ENCODE peak calls at places on chromosomes 4 and X, in six cellular contexts. One of them, this sample, is unnamed.

GRCh38 chrX:22163306-22163705 is 109.4 kb upstream of the CBLL2 start:
- DNase-seq in activated naive CD4-positive, alpha-beta T cell: no peak
- DNase-seq in fibroblast of lung: no peak
- DNase-seq in iris pigment epithelial cell: no peak
- DNase-seq in NCI-H524: no peak
- DNase-seq in central memory CD4-positive, alpha-beta T cell: no peak
- DNase-seq in this sample: no peak

GRCh38 chrX:130694983-130695382 is 208.0 kb downstream of the ENOX2 start:
- DNase-seq in activated naive CD4-positive, alpha-beta T cell: no peak
- DNase-seq in fibroblast of lung: no peak
- DNase-seq in iris pigment epithelial cell: no peak
- DNase-seq in NCI-H524: no peak
- DNase-seq in central memory CD4-positive, alpha-beta T cell: no peak
- DNase-seq in this sample: no peak

GRCh38 chr4:88244821-88245579 is 39.4 kb downstream of the PPM1K start:
- DNase-seq in activated naive CD4-positive, alpha-beta T cell: peak
- DNase-seq in fibroblast of lung: no peak
- DNase-seq in iris pigment epithelial cell: no peak
- DNase-seq in NCI-H524: no peak
- DNase-seq in central memory CD4-positive, alpha-beta T cell: peak
- DNase-seq in this sample: no peak

GRCh38 chr4:152817331-152817730 is 37.6 kb downstream of the ARFIP1 start:
- DNase-seq in activated naive CD4-positive, alpha-beta T cell: no peak
- DNase-seq in fibroblast of lung: peak
- DNase-seq in iris pigment epithelial cell: peak
- DNase-seq in NCI-H524: no peak
- DNase-seq in central memory CD4-positive, alpha-beta T cell: no peak
- DNase-seq in this sample: no peak

GRCh38 chrX:129771266-129771995 is 8.3 kb upstream of the SASH3 start:
- DNase-seq in activated naive CD4-positive, alpha-beta T cell: no peak
- DNase-seq in fibroblast of lung: no peak
- DNase-seq in iris pigment epithelial cell: no peak
- DNase-seq in NCI-H524: no peak
- DNase-seq in central memory CD4-positive, alpha-beta T cell: peak
- DNase-seq in this sample: peak

GRCh38 chrX:107599371-107599970 is 28.8 kb upstream of the PRPS1 start:
- DNase-seq in activated naive CD4-positive, alpha-beta T cell: no peak
- DNase-seq in fibroblast of lung: peak
- DNase-seq in iris pigment epithelial cell: no peak
- DNase-seq in NCI-H524: no peak
- DNase-seq in central memory CD4-positive, alpha-beta T cell: no peak
- DNase-seq in this sample: no peak

GRCh38 chr4:56613101-56613862 is 67.8 kb downstream of the HOPX start:
- DNase-seq in activated naive CD4-positive, alpha-beta T cell: no peak
- DNase-seq in fibroblast of lung: peak
- DNase-seq in iris pigment epithelial cell: peak
- DNase-seq in NCI-H524: no peak
- DNase-seq in central memory CD4-positive, alpha-beta T cell: no peak
- DNase-seq in this sample: no peak

GRCh38 chr4:9964884-9965283 is 56.4 kb downstream of the SLC2A9 start:
- DNase-seq in activated naive CD4-positive, alpha-beta T cell: no peak
- DNase-seq in fibroblast of lung: no peak
- DNase-seq in iris pigment epithelial cell: peak
- DNase-seq in NCI-H524: no peak
- DNase-seq in central memory CD4-positive, alpha-beta T cell: no peak
- DNase-seq in this sample: no peak

GRCh38 chrX:84046403-84046984 is 141.5 kb downstream of the RPS6KA6 start:
- DNase-seq in activated naive CD4-positive, alpha-beta T cell: no peak
- DNase-seq in fibroblast of lung: peak
- DNase-seq in iris pigment epithelial cell: peak
- DNase-seq in NCI-H524: peak
- DNase-seq in central memory CD4-positive, alpha-beta T cell: peak
- DNase-seq in this sample: peak

GRCh38 chr4:108240356-108240755 is 71.6 kb upstream of the LEF1 start:
- DNase-seq in activated naive CD4-positive, alpha-beta T cell: no peak
- DNase-seq in fibroblast of lung: peak
- DNase-seq in iris pigment epithelial cell: peak
- DNase-seq in NCI-H524: no peak
- DNase-seq in central memory CD4-positive, alpha-beta T cell: no peak
- DNase-seq in this sample: no peak

GRCh38 chrX:103730147-103730546 is 19.4 kb downstream of the TMEM31 start:
- DNase-seq in activated naive CD4-positive, alpha-beta T cell: no peak
- DNase-seq in fibroblast of lung: no peak
- DNase-seq in iris pigment epithelial cell: no peak
- DNase-seq in NCI-H524: no peak
- DNase-seq in central memory CD4-positive, alpha-beta T cell: no peak
- DNase-seq in this sample: no peak

GRCh38 chr4:80610845-80611244 is 275.3 kb downstream of the CFAP299 start:
- DNase-seq in activated naive CD4-positive, alpha-beta T cell: no peak
- DNase-seq in fibroblast of lung: peak
- DNase-seq in iris pigment epithelial cell: peak
- DNase-seq in NCI-H524: no peak
- DNase-seq in central memory CD4-positive, alpha-beta T cell: no peak
- DNase-seq in this sample: peak

GRCh38 chr4:186724861-186725419 is 1.3 kb upstream of the FAT1 start:
- DNase-seq in activated naive CD4-positive, alpha-beta T cell: no peak
- DNase-seq in fibroblast of lung: peak
- DNase-seq in iris pigment epithelial cell: peak
- DNase-seq in NCI-H524: peak
- DNase-seq in central memory CD4-positive, alpha-beta T cell: no peak
- DNase-seq in this sample: no peak

GRCh38 chrX:14670819-14671218 is 141.5 kb downstream of the GLRA2 start:
- DNase-seq in activated naive CD4-positive, alpha-beta T cell: no peak
- DNase-seq in fibroblast of lung: no peak
- DNase-seq in iris pigment epithelial cell: no peak
- DNase-seq in NCI-H524: no peak
- DNase-seq in central memory CD4-positive, alpha-beta T cell: no peak
- DNase-seq in this sample: no peak

GRCh38 chrX:125394449-125394848 is 74.8 kb downstream of the TEX13C start:
- DNase-seq in activated naive CD4-positive, alpha-beta T cell: no peak
- DNase-seq in fibroblast of lung: no peak
- DNase-seq in iris pigment epithelial cell: no peak
- DNase-seq in NCI-H524: no peak
- DNase-seq in central memory CD4-positive, alpha-beta T cell: no peak
- DNase-seq in this sample: no peak

GRCh38 chr4:169795585-169795984 is 37.8 kb upstream of the HPF1 start:
- DNase-seq in activated naive CD4-positive, alpha-beta T cell: no peak
- DNase-seq in fibroblast of lung: no peak
- DNase-seq in iris pigment epithelial cell: peak
- DNase-seq in NCI-H524: no peak
- DNase-seq in central memory CD4-positive, alpha-beta T cell: no peak
- DNase-seq in this sample: no peak

GRCh38 chrX:124282580-124282979 is 49.9 kb upstream of the TEX13D start:
- DNase-seq in activated naive CD4-positive, alpha-beta T cell: no peak
- DNase-seq in fibroblast of lung: no peak
- DNase-seq in iris pigment epithelial cell: no peak
- DNase-seq in NCI-H524: no peak
- DNase-seq in central memory CD4-positive, alpha-beta T cell: no peak
- DNase-seq in this sample: no peak

GRCh38 chr4:10102193-10102980 is 14.2 kb downstream of the WDR1 start:
- DNase-seq in activated naive CD4-positive, alpha-beta T cell: no peak
- DNase-seq in fibroblast of lung: no peak
- DNase-seq in iris pigment epithelial cell: no peak
- DNase-seq in NCI-H524: no peak
- DNase-seq in central memory CD4-positive, alpha-beta T cell: no peak
- DNase-seq in this sample: no peak

GRCh38 chr4:113086172-113086695 is 36.8 kb downstream of the ANK2 start:
- DNase-seq in activated naive CD4-positive, alpha-beta T cell: no peak
- DNase-seq in fibroblast of lung: no peak
- DNase-seq in iris pigment epithelial cell: no peak
- DNase-seq in NCI-H524: no peak
- DNase-seq in central memory CD4-positive, alpha-beta T cell: no peak
- DNase-seq in this sample: no peak

GRCh38 chrX:7155163-7155562 is 7.2 kb upstream of the PUDP start:
- DNase-seq in activated naive CD4-positive, alpha-beta T cell: no peak
- DNase-seq in fibroblast of lung: no peak
- DNase-seq in iris pigment epithelial cell: no peak
- DNase-seq in NCI-H524: no peak
- DNase-seq in central memory CD4-positive, alpha-beta T cell: no peak
- DNase-seq in this sample: no peak